ENCODE peak calls at places on chromosomes 6 and 20, in ten cellular contexts. Q is endodermal cell; A is stimulated activated naive CD8-positive, alpha-beta T cell treated with anti-CD3 and anti-CD28 coated beads, Interleukin-15, amount 100 ng/mL, for 72 hours; Z is GOT3; H is NCI-H524 treated with DMSO at 0.1 percent for 48 hours; P is nephron progenitor cell; R is left kidney; T is iris pigment epithelial cell; V is activated CD8-positive, alpha-beta memory T cell treated with anti-CD3 and anti-CD28 coated beads, Interleukin-2, amount 50 U/mL, for 48 hours; F is GM06990. L is an unnamed sample.

GRCh38 chr6:147204060-147204785 is at the start of gene STXBP5:
- DNase-seq in R (peak; percentile 80), T (peak; percentile 48), H (no peak), Q (peak; percentile 83), P (peak; percentile 59), F (peak; percentile 73), Z (no peak), A (peak; percentile 42), V (peak; percentile 70), L (peak; percentile 82)

GRCh38 chr6:53702316-53702715 is 36.8 kb upstream of the KLHL31 start:
- DNase-seq in F (no peak), Q (no peak), A (no peak), H (no peak), Z (no peak), R (no peak), T (no peak), V (no peak), P (no peak), L (peak; percentile 21)

GRCh38 chr6:71080793-71081192 is 123.9 kb upstream of the B3GAT2 start:
- DNase-seq in H (no peak), T (peak; percentile 21), Z (no peak), A (no peak), R (peak; percentile 15), V (no peak), Q (no peak), F (no peak), P (no peak), L (no peak)

GRCh38 chr6:33014841-33015634 is 5.6 kb upstream of the HLA-DOA start:
- DNase-seq in H (peak; percentile 39), F (peak; percentile 64), A (peak; percentile 63), T (peak; percentile 84), R (peak; percentile 91), V (no peak), Z (no peak), Q (peak; percentile 78), P (peak; percentile 45), L (peak; percentile 77)

GRCh38 chr20:46894579-46894958 is at the start of gene EYA2:
- DNase-seq in Q (peak; percentile 75), T (peak; percentile 27), V (no peak), F (peak; percentile 66), P (peak; percentile 61), Z (no peak), R (peak; percentile 68), H (no peak), A (no peak), L (peak; percentile 64)

GRCh38 chr20:16708590-16708989 is 21.2 kb upstream of the SNRPB2 start:
- DNase-seq in Z (no peak), F (no peak), T (no peak), Q (no peak), V (no peak), R (no peak), P (no peak), H (no peak), A (no peak), L (peak; percentile 26)

GRCh38 chr6:167855825-167856425 is 29.2 kb downstream of the AFDN start:
- DNase-seq in H (no peak), F (no peak), Z (no peak), A (peak; percentile 10), T (peak; percentile 99), Q (no peak), V (no peak), P (no peak), R (no peak), L (no peak)

GRCh38 chr6:165106261-165106660 is 203.1 kb downstream of the C6orf118 start:
- DNase-seq in F (no peak), P (no peak), Z (no peak), R (no peak), A (no peak), T (no peak), H (no peak), V (no peak), Q (no peak), L (no peak)

GRCh38 chr6:32570363-32570905 is 19.2 kb downstream of the HLA-DRB1 start:
- DNase-seq in P (no peak), T (no peak), H (no peak), Z (no peak), F (no peak), Q (no peak), A (no peak), R (no peak), V (no peak), L (no peak)

GRCh38 chr6:21731411-21732031 is 138.0 kb downstream of the SOX4 start:
- DNase-seq in F (no peak), P (no peak), Z (no peak), V (no peak), T (peak; percentile 59), A (no peak), R (no peak), H (no peak), Q (no peak), L (no peak)